ENCODE peak calls at places on chromosomes 13 and 19, in four cellular contexts. C is GM23248, R is GM23338, J is hepatocyte. X is an unnamed sample. For H3K9me2, the result is how much of the 10 kb centered on the place peaks cover.

GRCh38 chr19:49335784-49336481 is 727 bp downstream of the CD37 start:
- DNase-seq in C (no peak), R (no peak), J (no peak), X (no peak)

GRCh38 chr19:50362656-50363424 is 2.6 kb downstream of the NAPSA start:
- DNase-seq in C (no peak), R (no peak), J (no peak), X (no peak)

GRCh38 chr19:29404951-29405727 is 120.7 kb upstream of the VSTM2B start:
- DNase-seq in C (peak), R (peak), J (peak), X (no peak)

GRCh38 chr19:56525214-56525860 is 13.4 kb upstream of the ZFP28 start:
- DNase-seq in C (no peak), R (no peak), J (no peak), X (no peak)

GRCh38 chr13:98284677-98285076 is 107.6 kb upstream of the RNF113B start:
- DNase-seq in C (no peak), R (no peak), J (no peak), X (no peak)

GRCh38 chr19:43784981-43785808 is 4.4 kb upstream of the KCNN4 start:
- DNase-seq in C (peak), R (peak), J (peak), X (peak)

GRCh38 chr19:5038631-5039271 is 69.8 kb downstream of the KDM4B start:
- DNase-seq in C (peak), R (peak), J (no peak), X (peak)

GRCh38 chr13:101354895-101355294 is 61.4 kb downstream of the NALCN start:
- DNase-seq in C (no peak), R (no peak), J (no peak), X (no peak)

GRCh38 chr13:26679411-26679810 is 81.2 kb downstream of the GPR12 start:
- DNase-seq in C (peak), R (no peak), J (no peak), X (no peak)

GRCh38 chr13:109940637-109941036 is 154.3 kb upstream of the IRS2 start:
- DNase-seq in C (no peak), R (no peak), J (no peak), X (no peak)

GRCh38 chr13:97295279-97296182 is 73.4 kb downstream of the MBNL2 start:
- DNase-seq in C (peak), R (no peak), J (no peak), X (no peak)

GRCh38 chr19:15534957-15535864 is 26.9 kb downstream of the CYP4F22 start:
- DNase-seq in C (no peak), R (no peak), J (no peak), X (no peak)

GRCh38 chr19:681029-681626 is 4.9 kb downstream of the FSTL3 start:
- DNase-seq in C (peak), R (peak), J (peak), X (no peak)

GRCh38 chr13:93698016-93698613 is 471.5 kb downstream of the GPC6 start:
- DNase-seq in C (no peak), R (no peak), J (no peak), X (no peak)

GRCh38 chr19:2495130-2495641 is 19.3 kb downstream of the GADD45B start:
- DNase-seq in C (peak), R (no peak), J (peak), X (peak)

GRCh38 chr19:7840629-7841028 is 10.6 kb downstream of the EVI5L start:
- DNase-seq in C (no peak), R (no peak), J (no peak), X (no peak)

GRCh38 chr19:6378498-6378897 is 2.8 kb upstream of the PSPN start:
- DNase-seq in C (no peak), R (no peak), J (no peak), X (peak)

GRCh38 chr13:26719356-26719945 is 41.1 kb downstream of the GPR12 start:
- DNase-seq in C (peak), R (peak), J (no peak), X (no peak)

GRCh38 chr13:74204606-74205312 is 70.6 kb upstream of the KLF12 start:
- DNase-seq in C (peak), R (no peak), J (no peak), X (no peak)

GRCh38 chr13:21399741-21400140 is 59.4 kb downstream of the ZDHHC20 start:
- DNase-seq in C (peak), R (no peak), J (no peak), X (peak)

GRCh38 chr13:105334211-105334610 is 1201.3 kb downstream of the EFNB2 start:
- DNase-seq in C (no peak), R (no peak), J (no peak), X (no peak)

GRCh38 chr19:38211206-38211605 is 12.8 kb downstream of the DPF1 start:
- DNase-seq in C (peak), R (peak), J (peak), X (no peak)

GRCh38 chr19:38209671-38210457 is 14.2 kb downstream of the DPF1 start:
- DNase-seq in C (peak), R (peak), J (peak), X (no peak)

GRCh38 chr19:38209152-38209551 is 14.9 kb downstream of the DPF1 start:
- DNase-seq in C (no peak), R (peak), J (no peak), X (no peak)

GRCh38 chr19:38211779-38212178 is 12.2 kb downstream of the DPF1 start:
- DNase-seq in C (no peak), R (peak), J (no peak), X (no peak)

GRCh38 chr19:38210458-38210987 is 13.5 kb downstream of the DPF1 start:
- DNase-seq in C (peak), R (peak), J (peak), X (no peak)
- H3K9me2 ChIP-seq in C (under half), R (under half), J (under half), X (under half)

DNA sequence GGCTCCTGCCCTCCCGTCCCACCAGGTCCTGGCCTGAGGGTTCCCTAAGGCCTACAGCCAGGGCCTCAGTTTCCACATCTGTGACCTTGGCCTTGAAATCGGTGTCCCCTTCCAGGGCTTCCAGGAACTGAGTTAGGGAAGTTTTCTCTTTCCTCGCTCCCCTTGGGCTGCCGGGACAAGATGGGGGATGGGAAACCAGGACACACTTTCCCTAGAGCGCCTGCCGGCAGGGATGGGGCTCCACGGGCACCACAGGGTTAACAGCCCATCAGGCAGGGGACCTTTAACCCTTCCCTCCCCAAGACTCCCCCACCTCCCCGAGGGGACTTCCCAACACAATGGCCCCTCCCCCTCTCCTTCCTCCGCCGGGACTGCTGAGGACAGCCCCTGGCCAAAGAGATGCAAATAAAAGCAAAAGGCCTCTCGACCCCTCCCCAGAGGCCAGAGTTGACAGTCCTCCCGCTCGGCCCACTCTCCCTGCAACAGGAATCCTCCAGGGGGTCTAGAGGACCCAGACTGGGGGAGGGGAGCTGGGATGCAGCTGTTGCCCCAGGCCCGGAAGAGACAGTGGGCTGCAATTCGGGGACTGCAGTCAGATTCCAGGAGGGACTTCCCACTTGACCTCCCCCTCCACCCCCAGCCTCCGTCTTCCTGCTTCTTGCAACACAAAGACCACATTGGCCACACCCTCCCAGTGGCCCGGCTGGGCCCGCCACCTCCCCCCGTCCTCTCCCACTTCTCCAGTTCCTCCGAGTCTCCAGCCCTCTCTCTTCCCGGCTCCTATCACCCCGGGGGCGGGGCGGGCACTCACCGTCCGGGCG is 3.4 kb downstream of the BBC3 start:
- DNase-seq in C (peak), R (peak), J (peak), X (peak)
- H2AFZ ChIP-seq in C (no peak), R (no peak), J (no peak), X (no peak)

GRCh38 chr13:48165063-48165462 is 67.9 kb upstream of the ITM2B start:
- DNase-seq in C (peak), R (no peak), J (no peak), X (no peak)
- H3K9me2 ChIP-seq in C (under half), R (under half), J (under half), X (under half)

DNA sequence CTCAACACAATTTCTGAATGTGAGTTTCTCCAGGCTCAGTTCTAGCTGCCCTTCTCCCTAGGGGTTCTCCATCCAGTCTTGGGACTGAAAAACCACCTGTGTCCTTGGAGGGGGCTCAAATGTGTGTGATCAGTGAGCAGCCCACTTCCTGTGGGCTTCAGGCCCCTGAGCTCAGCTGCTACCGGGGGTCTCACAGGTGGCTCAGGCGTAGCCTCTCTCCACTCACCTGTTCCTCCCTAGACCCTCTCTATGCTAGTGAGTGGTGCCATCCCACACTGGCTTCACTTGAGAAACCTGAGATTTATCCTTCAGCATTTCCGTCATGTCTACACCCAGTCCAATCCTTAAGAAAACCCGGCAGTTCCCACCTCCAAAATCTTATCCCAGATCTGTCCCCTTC is 39.8 kb upstream of the GPI start:
- DNase-seq in C (no peak), R (no peak), J (no peak), X (no peak)
- H2AFZ ChIP-seq in C (no peak), R (no peak), J (no peak), X (no peak)

DNA sequence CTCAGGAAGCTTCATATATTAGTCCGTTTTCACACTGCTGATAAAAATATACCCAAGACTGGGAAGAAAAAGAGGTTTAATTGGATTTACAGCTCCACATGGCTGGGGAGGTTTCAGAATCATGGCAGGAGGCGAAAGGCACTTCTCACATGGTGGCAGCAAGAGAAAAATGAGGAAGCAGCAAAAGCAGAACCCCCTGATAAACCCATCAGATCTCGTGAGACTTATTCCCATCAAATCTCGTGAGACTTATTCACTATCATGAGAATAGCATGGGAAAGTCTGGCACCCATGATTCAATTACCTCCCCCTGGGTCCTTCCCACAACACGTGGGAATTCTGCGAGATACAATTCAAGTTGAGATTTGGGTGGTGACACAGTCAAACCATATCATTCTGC is 23.1 kb downstream of the FLT3 start:
- DNase-seq in C (no peak), R (no peak), J (no peak), X (peak)
- H3K9me2 ChIP-seq in C (under half), R (under half), J (under half), X (under half)

GRCh38 chr19:30692517-30692870 is 320.3 kb downstream of the ZNF536 start:
- DNase-seq in C (peak), R (no peak), J (no peak), X (no peak)

GRCh38 chr19:30693179-30693578 is 321.0 kb downstream of the ZNF536 start:
- DNase-seq in C (no peak), R (no peak), J (no peak), X (no peak)

GRCh38 chr19:30694156-30694555 is 322.0 kb downstream of the ZNF536 start:
- DNase-seq in C (no peak), R (no peak), J (no peak), X (no peak)

GRCh38 chr19:30696514-30696913 is 324.3 kb downstream of the ZNF536 start:
- DNase-seq in C (no peak), R (peak), J (peak), X (peak)

GRCh38 chr19:30695171-30695875 is 323.1 kb downstream of the ZNF536 start:
- DNase-seq in C (no peak), R (peak), J (no peak), X (peak)
- H2AFZ ChIP-seq in C (no peak), R (peak), J (no peak), X (no peak)